ENCODE peak calls at places on chromosomes 7 and 10, in six cellular contexts. H is choroid plexus epithelial cell, P is tibial artery, Z is BJ, K is HFF-Myc, Y is epithelial cell of proximal tubule. S is an unnamed sample.

GRCh38 chr10:79053481-79054202 is 15.1 kb upstream of the ZMIZ1 start:
- DNase-seq in H (no peak), K (no peak), Y (no peak), Z (no peak), P (peak), S (no peak)

GRCh38 chr10:79386637-79387465 is 39.6 kb downstream of the PPIF start:
- DNase-seq in H (peak), K (no peak), Y (no peak), Z (no peak), P (peak), S (no peak)

GRCh38 chr7:122068999-122069398 is 75.0 kb downstream of the AASS start:
- DNase-seq in Y (no peak), H (peak), K (no peak), Z (no peak), P (no peak), S (no peak)

GRCh38 chr10:103395754-103396066 is 565 bp downstream of the ATP5MK start:
- DNase-seq in H (peak), Y (no peak), K (no peak), P (no peak), Z (no peak), S (no peak)

GRCh38 chr7:84666668-84667067 is 472.1 kb upstream of the SEMA3A start:
- DNase-seq in H (no peak), K (no peak), P (no peak), Z (no peak), Y (no peak), S (no peak)

GRCh38 chr10:101041252-101041761 is 10.3 kb downstream of the SFXN3 start:
- DNase-seq in Z (peak), K (no peak), H (peak), Y (no peak), P (peak), S (peak)

GRCh38 chr10:14124951-14125350 is 205.8 kb downstream of the FRMD4A start:
- DNase-seq in H (no peak), Y (peak), K (no peak), Z (no peak), P (no peak), S (no peak)

GRCh38 chr10:98429320-98430072 is 14.5 kb upstream of the PYROXD2 start:
- DNase-seq in Z (no peak), H (no peak), P (no peak), K (no peak), Y (no peak), S (no peak)

GRCh38 chr7:47640215-47640739 is 58.4 kb upstream of the TNS3 start:
- DNase-seq in Y (no peak), H (no peak), K (no peak), Z (no peak), P (no peak), S (no peak)

GRCh38 chr10:2938869-2939268 is 128.5 kb upstream of the PFKP start:
- DNase-seq in H (peak), Z (no peak), P (no peak), Y (no peak), K (no peak), S (peak)

GRCh38 chr10:129513312-129513711 is 46.3 kb downstream of the MGMT start:
- DNase-seq in H (no peak), Z (no peak), K (no peak), P (no peak), Y (no peak), S (no peak)

GRCh38 chr7:19060870-19061269 is 56.6 kb downstream of the TWIST1 start:
- DNase-seq in K (peak), Y (no peak), Z (peak), P (no peak), H (peak), S (peak)

GRCh38 chr7:2499181-2499580 is 20.4 kb upstream of the LFNG start:
- DNase-seq in P (no peak), H (no peak), K (no peak), Z (no peak), Y (no peak), S (no peak)

GRCh38 chr7:102978280-102978679 is 65.5 kb downstream of the LRRC17 start:
- DNase-seq in K (no peak), P (peak), Z (no peak), Y (no peak), H (peak), S (no peak)

GRCh38 chr7:142131439-142131838 is 19.9 kb downstream of the MGAM2 start:
- DNase-seq in H (no peak), K (no peak), P (no peak), Y (no peak), Z (no peak), S (no peak)

GRCh38 chr10:6491841-6492609 is 88.1 kb downstream of the PRKCQ start:
- DNase-seq in H (no peak), Z (no peak), Y (no peak), P (no peak), K (no peak), S (no peak)

GRCh38 chr7:34165927-34166550 is 260.7 kb downstream of the BMPER start:
- DNase-seq in K (no peak), Y (no peak), H (peak), P (no peak), Z (no peak), S (no peak)

GRCh38 chr7:87797798-87798403 is 78.3 kb downstream of the SLC25A40 start:
- DNase-seq in H (peak), Z (no peak), P (no peak), Y (peak), K (peak), S (peak)

GRCh38 chr7:134290286-134290685 is 26.4 kb downstream of the SLC35B4 start:
- DNase-seq in K (no peak), H (peak), Z (no peak), P (no peak), Y (no peak), S (no peak)

GRCh38 chr7:39645482-39646407 is 22.4 kb downstream of the RALA start:
- DNase-seq in Y (no peak), Z (no peak), K (no peak), H (no peak), P (no peak), S (no peak)

GRCh38 chr7:641269-641671 is 85.2 kb upstream of the DNAAF5 start:
- DNase-seq in H (peak), P (no peak), Z (no peak), Y (no peak), K (no peak), S (no peak)

GRCh38 chr10:32347363-32347735 is 391 bp upstream of the EPC1 start:
- DNase-seq in Y (no peak), H (no peak), Z (no peak), P (no peak), K (no peak), S (no peak)

GRCh38 chr10:90066435-90066834 is 365.0 kb downstream of the KIF20B start:
- DNase-seq in H (no peak), Z (no peak), K (no peak), P (no peak), Y (no peak), S (no peak)

GRCh38 chr10:49744091-49744685 is 17.9 kb downstream of the OGDHL start:
- DNase-seq in Y (no peak), Z (no peak), K (no peak), P (no peak), H (no peak), S (no peak)

GRCh38 chr7:34807548-34808340 is 149.7 kb downstream of the NPSR1 start:
- DNase-seq in K (no peak), P (no peak), H (no peak), Y (no peak), Z (no peak), S (no peak)

DNA sequence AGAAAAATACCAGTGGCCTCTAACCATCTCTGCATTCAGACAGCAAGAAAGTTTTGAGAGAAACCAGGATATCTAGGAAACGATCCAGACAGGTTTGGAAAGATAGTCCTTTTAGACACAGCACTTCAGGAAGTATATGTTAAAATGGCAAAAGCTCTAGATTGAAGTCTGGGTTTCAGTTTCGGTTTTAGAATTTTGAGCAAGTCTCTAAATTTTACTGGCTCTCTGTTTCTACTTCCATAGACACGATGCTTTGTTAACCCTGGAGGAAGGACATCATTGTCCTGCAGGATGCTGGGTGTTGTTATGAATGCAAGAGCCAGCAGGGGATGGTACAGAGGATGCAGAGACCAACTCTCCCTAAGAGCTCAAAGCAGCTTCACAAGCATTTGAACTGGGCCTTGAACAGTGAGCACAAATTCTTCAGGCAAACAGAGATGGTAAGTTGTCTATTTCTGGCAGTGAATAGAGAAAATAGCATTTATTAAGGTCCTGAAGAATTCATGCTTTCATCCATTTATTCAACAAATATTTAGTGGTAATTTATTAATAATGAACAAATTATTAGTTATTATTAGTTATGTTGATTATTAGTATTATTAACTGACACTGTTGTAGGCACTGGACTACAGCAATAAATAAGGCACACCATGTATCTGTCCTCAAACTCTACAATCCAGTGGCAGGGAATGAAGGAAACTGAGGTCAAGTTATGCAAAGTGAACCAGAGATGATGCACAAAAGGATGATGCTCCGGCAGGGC is 152.7 kb upstream of the NRP1 start:
- DNase-seq in Z (no peak), P (no peak), Y (no peak), K (no peak), H (peak), S (no peak)
- TF ChIP-seq CTCF in Z (no peak), P (no peak), Y (peak), K (peak), H (peak), S (peak)

DNA sequence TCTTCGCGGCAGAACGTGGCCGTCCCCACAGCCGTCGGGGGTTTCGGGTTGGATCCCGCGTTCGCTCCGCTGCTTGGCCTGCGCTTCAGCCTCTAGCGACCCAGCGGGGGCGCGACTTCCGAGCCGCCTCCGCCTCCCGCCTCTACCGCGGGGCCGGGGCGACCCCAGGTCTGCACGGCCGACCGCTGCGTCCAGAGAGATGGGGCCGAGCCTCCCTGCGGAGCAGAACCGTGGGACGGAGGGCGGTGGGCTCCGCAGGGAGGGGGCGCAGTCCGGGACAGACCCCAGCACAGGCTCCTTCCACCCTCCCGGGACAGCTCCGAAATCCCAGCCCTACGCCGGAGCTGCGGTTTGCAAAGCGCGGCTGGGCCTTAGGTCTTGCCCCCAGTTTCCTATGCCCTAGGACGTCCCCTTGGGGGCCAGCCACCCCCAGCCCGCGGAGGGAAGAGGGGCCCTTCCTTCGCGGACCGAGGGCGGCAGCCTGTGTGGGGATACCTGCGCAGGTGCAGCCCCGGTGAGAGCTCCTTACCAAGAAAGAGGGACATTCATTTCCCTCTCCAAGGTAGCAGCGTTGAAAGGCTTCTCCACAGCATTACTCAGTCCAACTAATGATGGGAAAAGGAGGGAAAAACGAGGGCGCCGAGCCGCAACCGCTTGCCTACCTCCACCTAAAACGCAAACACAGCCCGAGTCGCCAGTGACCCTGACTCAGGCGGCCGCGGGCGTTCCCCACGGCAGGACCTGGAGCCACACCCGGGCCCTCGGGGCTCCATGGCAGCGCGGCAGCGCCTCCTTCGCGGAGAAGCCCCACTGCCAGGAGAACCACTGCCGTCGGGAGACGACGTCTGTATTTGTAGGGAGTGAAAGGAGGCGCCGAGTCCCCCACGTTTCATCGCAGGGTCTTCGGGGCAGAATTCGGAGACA is 115.7 kb downstream of the BMS1 start:
- DNase-seq in Z (no peak), H (no peak), P (no peak), K (no peak), Y (no peak), S (no peak)
- H3K4me3 ChIP-seq in Z (no peak), H (no peak), P (no peak), K (no peak), Y (no peak), S (no peak)

GRCh38 chr7:24381919-24382505 is 98.0 kb downstream of the NPY start:
- DNase-seq in P (no peak), K (no peak), Y (no peak), H (peak), Z (no peak), S (no peak)
- TF ChIP-seq CTCF in P (no peak), K (peak), Y (peak), H (peak), Z (peak), S (peak)

GRCh38 chr10:122373713-122374112 is 795 bp upstream of the PLEKHA1 start:
- DNase-seq in P (no peak), Z (no peak), Y (no peak), K (no peak), H (peak), S (no peak)
- H3K4me3 ChIP-seq in P (peak), Z (peak), Y (peak), K (peak), H (peak), S (peak)

GRCh38 chr10:124671486-124672075 is 72.6 kb downstream of the FAM53B start:
- DNase-seq in P (no peak), Z (no peak), Y (no peak), K (no peak), H (peak), S (no peak)
- TF ChIP-seq CTCF in P (no peak), Z (peak), Y (no peak), K (no peak), H (no peak), S (no peak)

GRCh38 chr7:5354460-5355279 is 69.0 kb downstream of the TNRC18 start:
- DNase-seq in K (no peak), Z (no peak), P (peak), Y (no peak), H (peak), S (no peak)
- H3K4me3 ChIP-seq in K (no peak), Z (no peak), P (no peak), Y (no peak), H (no peak), S (no peak)

S was measured in AG09309.